ENCODE peak calls at places on chromosomes 3 and 15, in nine cellular contexts. One of them, this sample, is unnamed.

GRCh38 chr3:172550347-172550943 is 27.2 kb upstream of the TNFSF10 start:
- DNase-seq in colonic mucosa: peak
- DNase-seq in substantia nigra: no peak
- DNase-seq in neural progenitor cell: no peak
- DNase-seq in suprapubic skin: no peak
- DNase-seq in right lobe of liver: no peak
- DNase-seq in WERI-Rb-1: no peak
- DNase-seq in upper lobe of right lung: no peak
- DNase-seq in right cardiac atrium: no peak
- DNase-seq in this sample: no peak

GRCh38 chr3:46280105-46280797 is 38.0 kb downstream of the CCR3 start:
- DNase-seq in suprapubic skin: no peak
- DNase-seq in right lobe of liver: no peak
- DNase-seq in right cardiac atrium: no peak
- DNase-seq in neural progenitor cell: no peak
- DNase-seq in substantia nigra: no peak
- DNase-seq in upper lobe of right lung: no peak
- DNase-seq in colonic mucosa: no peak
- DNase-seq in WERI-Rb-1: no peak
- DNase-seq in this sample: no peak

GRCh38 chr3:99248130-99248529 is 346.6 kb upstream of the DCBLD2 start:
- DNase-seq in substantia nigra: no peak
- DNase-seq in upper lobe of right lung: no peak
- DNase-seq in right cardiac atrium: no peak
- DNase-seq in right lobe of liver: no peak
- DNase-seq in WERI-Rb-1: no peak
- DNase-seq in suprapubic skin: no peak
- DNase-seq in colonic mucosa: no peak
- DNase-seq in neural progenitor cell: no peak
- DNase-seq in this sample: no peak

GRCh38 chr3:128787256-128788253 is 61.6 kb downstream of the RAB7A start:
- DNase-seq in right lobe of liver: no peak
- DNase-seq in WERI-Rb-1: peak
- DNase-seq in upper lobe of right lung: no peak
- DNase-seq in substantia nigra: no peak
- DNase-seq in colonic mucosa: peak
- DNase-seq in suprapubic skin: no peak
- DNase-seq in right cardiac atrium: no peak
- DNase-seq in neural progenitor cell: peak
- DNase-seq in this sample: no peak

GRCh38 chr3:190709351-190709773 is 153.1 kb downstream of the GMNC start:
- DNase-seq in suprapubic skin: no peak
- DNase-seq in substantia nigra: no peak
- DNase-seq in neural progenitor cell: no peak
- DNase-seq in colonic mucosa: no peak
- DNase-seq in WERI-Rb-1: no peak
- DNase-seq in right cardiac atrium: no peak
- DNase-seq in right lobe of liver: no peak
- DNase-seq in upper lobe of right lung: no peak
- DNase-seq in this sample: no peak

GRCh38 chr15:61243984-61244593 is 15.0 kb upstream of the RORA start:
- DNase-seq in WERI-Rb-1: no peak
- DNase-seq in right cardiac atrium: no peak
- DNase-seq in upper lobe of right lung: no peak
- DNase-seq in substantia nigra: no peak
- DNase-seq in neural progenitor cell: no peak
- DNase-seq in right lobe of liver: no peak
- DNase-seq in suprapubic skin: no peak
- DNase-seq in colonic mucosa: no peak
- DNase-seq in this sample: no peak

GRCh38 chr15:88490036-88490435 is 22.5 kb downstream of the MRPS11 start:
- DNase-seq in upper lobe of right lung: no peak
- DNase-seq in colonic mucosa: no peak
- DNase-seq in right cardiac atrium: no peak
- DNase-seq in neural progenitor cell: no peak
- DNase-seq in substantia nigra: no peak
- DNase-seq in WERI-Rb-1: no peak
- DNase-seq in right lobe of liver: no peak
- DNase-seq in suprapubic skin: no peak
- DNase-seq in this sample: no peak

GRCh38 chr15:26686547-26687187 is 86.2 kb downstream of the GABRB3 start:
- DNase-seq in colonic mucosa: no peak
- DNase-seq in right cardiac atrium: no peak
- DNase-seq in right lobe of liver: no peak
- DNase-seq in neural progenitor cell: no peak
- DNase-seq in suprapubic skin: no peak
- DNase-seq in upper lobe of right lung: no peak
- DNase-seq in WERI-Rb-1: no peak
- DNase-seq in substantia nigra: no peak
- DNase-seq in this sample: no peak

GRCh38 chr3:12940854-12941253 is 99.5 kb upstream of the RPL32 start:
- DNase-seq in suprapubic skin: no peak
- DNase-seq in right cardiac atrium: no peak
- DNase-seq in upper lobe of right lung: no peak
- DNase-seq in WERI-Rb-1: no peak
- DNase-seq in substantia nigra: no peak
- DNase-seq in neural progenitor cell: no peak
- DNase-seq in right lobe of liver: no peak
- DNase-seq in colonic mucosa: no peak
- DNase-seq in this sample: no peak

GRCh38 chr15:82571722-82572222 is 31.5 kb upstream of the RPS17 start:
- DNase-seq in upper lobe of right lung: peak
- DNase-seq in right cardiac atrium: peak
- DNase-seq in WERI-Rb-1: peak
- DNase-seq in suprapubic skin: peak
- DNase-seq in neural progenitor cell: peak
- DNase-seq in colonic mucosa: peak
- DNase-seq in substantia nigra: peak
- DNase-seq in right lobe of liver: no peak
- DNase-seq in this sample: peak

DNA sequence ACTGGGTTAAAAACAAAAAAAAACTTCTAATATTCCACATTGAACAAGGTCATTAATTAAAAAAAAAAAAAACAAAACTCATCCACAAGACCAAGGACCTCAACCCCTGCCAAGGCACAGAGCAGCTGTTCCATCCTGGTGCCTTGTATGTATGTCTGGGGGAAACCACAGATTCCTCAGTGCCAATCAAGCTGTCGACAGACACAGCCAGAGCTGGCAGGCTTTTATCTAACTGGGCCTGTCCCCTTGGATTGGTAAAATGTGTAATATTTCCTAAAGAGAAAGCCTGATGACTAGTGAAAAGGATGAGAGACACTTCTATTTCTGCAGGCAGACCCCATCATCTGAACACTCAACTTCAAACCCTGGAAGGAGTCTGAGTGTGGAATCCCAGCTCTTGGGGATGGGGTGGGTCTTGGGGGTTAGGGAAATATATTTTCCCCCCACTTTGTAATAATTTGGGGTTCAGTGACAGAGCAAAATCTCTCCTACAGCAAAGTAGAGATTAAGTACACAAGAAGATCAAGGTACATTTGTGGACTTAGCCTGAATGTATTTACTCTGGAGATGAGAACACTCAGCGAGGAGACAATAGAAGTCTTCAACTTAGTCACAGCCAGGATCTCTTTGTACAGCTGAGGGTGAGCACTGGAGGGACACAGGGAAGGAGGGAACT is 69.0 kb downstream of the TTC23 start:
- DNase-seq in suprapubic skin: no peak
- DNase-seq in right cardiac atrium: no peak
- DNase-seq in WERI-Rb-1: no peak
- DNase-seq in substantia nigra: no peak
- DNase-seq in right lobe of liver: no peak
- DNase-seq in upper lobe of right lung: no peak
- DNase-seq in neural progenitor cell: no peak
- DNase-seq in colonic mucosa: no peak
- DNase-seq in this sample: no peak
- H3K27ac ChIP-seq in suprapubic skin: no peak
- H3K27ac ChIP-seq in right cardiac atrium: peak
- H3K27ac ChIP-seq in WERI-Rb-1: no peak
- H3K27ac ChIP-seq in substantia nigra: peak
- H3K27ac ChIP-seq in right lobe of liver: no peak
- H3K27ac ChIP-seq in upper lobe of right lung: no peak
- H3K27ac ChIP-seq in neural progenitor cell: no peak
- H3K27ac ChIP-seq in colonic mucosa: no peak
- H3K27ac ChIP-seq in this sample: no peak

GRCh38 chr3:149506965-149507364 is 32.5 kb downstream of the TM4SF4 start:
- DNase-seq in colonic mucosa: no peak
- DNase-seq in WERI-Rb-1: no peak
- DNase-seq in suprapubic skin: no peak
- DNase-seq in right lobe of liver: no peak
- DNase-seq in neural progenitor cell: no peak
- DNase-seq in substantia nigra: no peak
- DNase-seq in right cardiac atrium: no peak
- DNase-seq in upper lobe of right lung: no peak
- DNase-seq in this sample: no peak
- H3K27ac ChIP-seq in colonic mucosa: no peak
- H3K27ac ChIP-seq in WERI-Rb-1: no peak
- H3K27ac ChIP-seq in suprapubic skin: no peak
- H3K27ac ChIP-seq in right lobe of liver: no peak
- H3K27ac ChIP-seq in neural progenitor cell: no peak
- H3K27ac ChIP-seq in substantia nigra: no peak
- H3K27ac ChIP-seq in right cardiac atrium: no peak
- H3K27ac ChIP-seq in upper lobe of right lung: peak
- H3K27ac ChIP-seq in this sample: peak

DNA sequence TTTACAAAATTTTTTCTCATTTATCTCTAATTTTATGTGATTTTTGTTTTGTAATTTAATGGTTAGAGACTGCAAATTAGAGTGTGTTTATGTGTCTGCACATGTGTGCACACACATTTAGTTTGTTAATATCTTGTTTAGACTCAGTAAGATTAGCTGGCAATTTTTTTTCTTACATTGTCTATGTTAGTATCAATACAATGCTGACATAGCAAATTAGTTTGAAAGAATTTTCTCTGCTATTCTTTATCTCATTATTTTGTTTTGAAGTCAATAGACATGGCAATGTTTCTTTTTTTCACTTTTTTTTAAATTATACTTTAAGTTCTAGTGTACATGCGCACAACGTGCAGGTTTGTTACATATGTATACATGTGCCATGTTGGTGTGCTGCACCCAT is 1155.0 kb downstream of the ZPLD1 start:
- DNase-seq in substantia nigra: no peak
- DNase-seq in right lobe of liver: no peak
- DNase-seq in colonic mucosa: no peak
- DNase-seq in neural progenitor cell: no peak
- DNase-seq in upper lobe of right lung: no peak
- DNase-seq in suprapubic skin: no peak
- DNase-seq in WERI-Rb-1: no peak
- DNase-seq in right cardiac atrium: no peak
- DNase-seq in this sample: no peak
- H3K27ac ChIP-seq in substantia nigra: no peak
- H3K27ac ChIP-seq in right lobe of liver: no peak
- H3K27ac ChIP-seq in colonic mucosa: no peak
- H3K27ac ChIP-seq in neural progenitor cell: no peak
- H3K27ac ChIP-seq in upper lobe of right lung: no peak
- H3K27ac ChIP-seq in suprapubic skin: no peak
- H3K27ac ChIP-seq in WERI-Rb-1: no peak
- H3K27ac ChIP-seq in right cardiac atrium: no peak
- H3K27ac ChIP-seq in this sample: no peak

DNA sequence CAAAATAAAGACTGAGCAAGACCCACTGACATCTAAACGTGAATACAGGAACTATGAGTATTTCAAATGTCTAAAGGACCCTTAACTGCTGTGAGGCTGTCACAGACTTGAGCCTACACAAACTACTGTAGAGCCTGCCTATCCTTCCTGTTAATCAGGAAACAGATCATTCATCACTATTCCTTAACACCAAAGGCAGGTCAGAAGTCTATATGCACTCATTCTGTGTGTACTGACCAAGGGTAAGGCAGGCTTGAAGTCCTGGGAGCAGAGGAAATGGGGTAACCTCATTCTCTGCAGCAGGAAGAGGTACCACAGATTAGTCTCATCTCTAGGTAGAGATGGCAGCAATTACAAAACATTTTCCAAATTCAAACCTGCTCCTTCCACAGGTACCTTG is 30.7 kb downstream of the NPTN start:
- DNase-seq in upper lobe of right lung: no peak
- DNase-seq in WERI-Rb-1: no peak
- DNase-seq in right lobe of liver: no peak
- DNase-seq in right cardiac atrium: no peak
- DNase-seq in neural progenitor cell: no peak
- DNase-seq in suprapubic skin: no peak
- DNase-seq in substantia nigra: no peak
- DNase-seq in colonic mucosa: no peak
- DNase-seq in this sample: no peak
- H3K27ac ChIP-seq in upper lobe of right lung: peak
- H3K27ac ChIP-seq in WERI-Rb-1: peak
- H3K27ac ChIP-seq in right lobe of liver: no peak
- H3K27ac ChIP-seq in right cardiac atrium: peak
- H3K27ac ChIP-seq in neural progenitor cell: peak
- H3K27ac ChIP-seq in suprapubic skin: peak
- H3K27ac ChIP-seq in substantia nigra: peak
- H3K27ac ChIP-seq in colonic mucosa: peak
- H3K27ac ChIP-seq in this sample: peak